ENCODE peak calls at places on chromosome 10, in four cellular contexts. D is posterior cingulate gyrus, N is heart left ventricle, P is COR-L47. W is an unnamed sample.

GRCh38 chr10:92972066-92972870 is 88.3 kb upstream of the CYP26C1 start:
- DNase-seq in P (no peak), D (no peak), N (no peak), W (no peak)

GRCh38 chr10:6002809-6003500 is 25.6 kb upstream of the IL15RA start:
- DNase-seq in N (no peak), P (no peak), D (no peak), W (no peak)

GRCh38 chr10:46520381-46520780 is 36.1 kb downstream of the GPRIN2 start:
- DNase-seq in D (peak), P (no peak), N (peak), W (no peak)

GRCh38 chr10:9097206-9097990 is 1042.9 kb downstream of the GATA3 start:
- DNase-seq in N (no peak), P (no peak), D (no peak), W (no peak)

GRCh38 chr10:88983206-88983605 is 7.4 kb upstream of the FAS start:
- DNase-seq in N (no peak), P (no peak), D (no peak), W (no peak)

GRCh38 chr10:78148564-78148963 is 114.9 kb downstream of the RPS24 start:
- DNase-seq in P (no peak), D (no peak), N (no peak), W (no peak)

GRCh38 chr10:44980309-44981171 is 1.9 kb upstream of the DEPP1 start:
- DNase-seq in P (no peak), N (no peak), D (no peak), W (no peak)

GRCh38 chr10:78685466-78686163 is 383.2 kb upstream of the ZMIZ1 start:
- DNase-seq in N (no peak), P (no peak), D (no peak), W (no peak)

GRCh38 chr10:105352281-105352680 is 711.2 kb downstream of the SORCS3 start:
- DNase-seq in P (no peak), D (no peak), N (no peak), W (no peak)

GRCh38 chr10:95508730-95509129 is 52.4 kb downstream of the SORBS1 start:
- DNase-seq in N (no peak), P (no peak), D (no peak), W (no peak)

GRCh38 chr10:48509974-48510692 is 94.7 kb downstream of the ARHGAP22 start:
- DNase-seq in P (no peak), D (no peak), N (no peak), W (no peak)

GRCh38 chr10:61869772-61870520 is 31.6 kb upstream of the ARID5B start:
- DNase-seq in P (no peak), D (no peak), N (no peak), W (no peak)

GRCh38 chr10:88165849-88166271 is 302.4 kb downstream of the PTEN start:
- DNase-seq in N (no peak), D (no peak), P (no peak), W (no peak)

GRCh38 chr10:67539312-67539711 is 156.7 kb downstream of the CTNNA3 start:
- DNase-seq in P (no peak), D (no peak), N (no peak), W (no peak)

GRCh38 chr10:103548581-103549348 is 55.3 kb downstream of the NEURL1 start:
- DNase-seq in P (peak), N (no peak), D (no peak), W (no peak)

W was measured in caudate nucleus.